ENCODE peak calls at places on chromosomes 1 and 21, in seven cellular contexts. B, G, L, W, J, O and M are unnamed samples.

GRCh38 chr1:100387209-100387608 is 34.9 kb downstream of the CDC14A start:
- DNase-seq in B (no peak), G (no peak), L (no peak), W (peak; percentile 50), J (peak; percentile 19), O (no peak), M (peak; percentile 26)

GRCh38 chr1:167602840-167603239 is 27.2 kb upstream of the RCSD1 start:
- DNase-seq in B (no peak), G (no peak), L (no peak), W (no peak), J (no peak), O (no peak), M (no peak)

GRCh38 chr21:36464590-36464989 is 15.3 kb downstream of the CLDN14 start:
- DNase-seq in B (no peak), G (no peak), L (no peak), W (no peak), J (no peak), O (no peak), M (no peak)

GRCh38 chr1:22696610-22697009 is 14.0 kb upstream of the EPHB2 start:
- DNase-seq in B (no peak), G (no peak), L (no peak), W (no peak), J (no peak), O (no peak), M (no peak)

GRCh38 chr21:42460391-42461184 is 35.4 kb downstream of the RSPH1 start:
- DNase-seq in B (no peak), G (no peak), L (no peak), W (no peak), J (no peak), O (peak; percentile 56), M (peak; percentile 87)

GRCh38 chr1:107326823-107327445 is 186.1 kb downstream of the NTNG1 start:
- DNase-seq in B (peak; percentile 5), G (no peak), L (no peak), W (peak; percentile 26), J (peak; percentile 11), O (no peak), M (no peak)

GRCh38 chr1:100629391-100629790 is 90.2 kb upstream of the VCAM1 start:
- DNase-seq in B (no peak), G (no peak), L (no peak), W (peak; percentile 78), J (no peak), O (no peak), M (no peak)

GRCh38 chr1:28602536-28603439 is 10.7 kb downstream of the RAB42 start:
- DNase-seq in B (peak; percentile 76), G (peak; percentile 40), L (peak; percentile 55), W (peak; percentile 76), J (peak; percentile 85), O (peak; percentile 48), M (peak; percentile 61)

GRCh38 chr1:215018555-215018954 is 64.0 kb upstream of the KCNK2 start:
- DNase-seq in B (no peak), G (no peak), L (no peak), W (peak; percentile 65), J (peak; percentile 36), O (no peak), M (peak; percentile 27)

GRCh38 chr1:215023151-215023832 is 59.2 kb upstream of the KCNK2 start:
- DNase-seq in B (peak; percentile 23), G (no peak), L (no peak), W (peak; percentile 82), J (peak; percentile 71), O (no peak), M (no peak)

GRCh38 chr1:244860914-244861610 is 3.3 kb downstream of the HNRNPU start:
- DNase-seq in B (peak; percentile 22), G (no peak), L (no peak), W (no peak), J (no peak), O (no peak), M (no peak)
- TF ChIP-seq CTCF in B (no peak), G (no peak), L (no peak), W (no peak), J (no peak), O (no peak), M (no peak)

GRCh38 chr1:242890211-242890741 is 364.8 kb downstream of the CEP170 start:
- DNase-seq in B (peak; percentile 4), G (no peak), L (no peak), W (no peak), J (no peak), O (no peak), M (no peak)

GRCh38 chr1:242886137-242886536 is 361.6 kb upstream of the PLD5 start:
- DNase-seq in B (no peak), G (no peak), L (no peak), W (no peak), J (no peak), O (no peak), M (no peak)
- TF ChIP-seq CTCF in B (no peak), G (no peak), L (no peak), W (no peak), J (no peak), O (no peak), M (no peak)

GRCh38 chr1:77085109-77085508 is 134.1 kb downstream of the PIGK start:
- DNase-seq in B (no peak), G (no peak), L (no peak), W (no peak), J (no peak), O (no peak), M (no peak)

GRCh38 chr1:77081834-77082233 is 137.4 kb downstream of the PIGK start:
- DNase-seq in B (no peak), G (peak; percentile 33), L (no peak), W (no peak), J (no peak), O (no peak), M (no peak)

DNA sequence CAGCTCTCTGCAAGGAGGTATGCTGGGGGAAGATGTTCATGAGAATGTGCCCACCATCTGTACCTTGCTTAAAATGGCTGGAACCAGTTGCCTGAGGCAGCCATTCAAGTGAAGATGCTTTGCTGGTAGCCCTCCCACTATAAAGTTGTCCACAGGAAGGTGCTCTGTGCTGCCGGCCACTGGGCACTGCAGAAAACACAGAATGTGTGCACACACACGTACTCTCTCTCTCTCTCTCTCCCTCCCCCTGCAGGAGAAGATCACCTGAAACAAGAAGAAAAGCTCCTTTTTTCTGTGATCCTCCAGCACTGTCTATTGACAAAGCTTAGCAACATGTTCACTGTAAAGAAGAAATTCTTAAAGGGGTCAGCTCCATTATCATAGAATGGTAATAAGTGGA is 134.8 kb downstream of the PIGK start:
- DNase-seq in B (no peak), G (no peak), L (no peak), W (no peak), J (no peak), O (no peak), M (no peak)
- TF ChIP-seq CTCF in B (no peak), G (no peak), L (no peak), W (no peak), J (no peak), O (no peak), M (no peak)

GRCh38 chr1:204692320-204692851 is 6.8 kb upstream of the LRRN2 start:
- DNase-seq in B (no peak), G (no peak), L (no peak), W (no peak), J (no peak), O (no peak), M (no peak)
- TF ChIP-seq CTCF in B (peak; percentile 3), G (no peak), L (no peak), W (no peak), J (no peak), O (no peak), M (no peak)

DNA sequence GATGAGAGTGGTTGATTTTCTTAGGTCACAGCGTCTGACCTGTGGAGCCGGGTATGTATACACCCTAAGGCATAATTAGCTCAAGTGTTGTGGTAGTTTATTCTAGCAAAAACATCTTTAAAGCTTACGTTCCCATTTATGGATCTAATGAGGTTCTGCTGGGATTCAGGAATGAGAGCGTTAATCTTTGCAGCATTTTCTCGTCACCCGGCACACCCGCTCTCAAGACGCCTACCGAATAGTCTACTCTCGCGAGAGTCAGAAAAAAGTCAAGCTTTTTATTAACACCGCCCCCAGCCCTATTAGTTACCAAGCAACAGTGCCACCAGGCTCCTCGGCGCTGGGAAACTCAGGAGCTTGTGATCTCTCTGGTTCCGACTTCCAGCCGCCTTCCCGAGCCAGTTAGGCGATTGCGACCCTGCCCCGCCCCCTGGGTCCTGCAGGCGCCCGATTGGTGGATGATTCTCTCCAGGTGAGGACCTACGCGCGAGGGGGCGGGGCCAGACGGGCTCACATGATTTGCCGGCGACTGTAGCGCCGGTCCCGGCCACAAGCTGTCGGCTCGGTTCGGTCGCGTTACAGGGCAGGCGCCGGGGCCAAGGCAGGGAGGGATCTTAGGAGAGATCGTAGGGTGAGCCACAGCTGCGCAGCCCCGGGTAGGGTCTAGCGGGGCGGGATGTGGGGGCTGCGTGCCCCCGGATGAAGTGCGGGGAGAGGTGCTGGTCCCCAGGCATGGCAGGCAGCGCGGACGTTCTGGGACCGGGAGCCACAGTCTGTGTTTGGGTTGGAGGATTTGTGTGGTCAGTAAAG is at the start of gene PFKFB2:
- DNase-seq in B (peak; percentile 100), G (peak; percentile 98), L (peak; percentile 98), W (peak; percentile 88), J (peak; percentile 95), O (peak; percentile 89), M (peak; percentile 93)
- TF ChIP-seq CTCF in B (peak; percentile 40), G (peak; percentile 28), L (peak; percentile 61), W (no peak), J (peak; percentile 4), O (no peak), M (peak; percentile 6)

GRCh38 chr1:63189677-63190076 is 132.7 kb upstream of the FOXD3 start:
- DNase-seq in B (no peak), G (no peak), L (no peak), W (no peak), J (no peak), O (no peak), M (peak; percentile 4)
- TF ChIP-seq CTCF in B (peak; percentile 19), G (peak; percentile 6), L (no peak), W (no peak), J (peak; percentile 15), O (peak; percentile 11), M (no peak)